ENCODE peak calls at places on chromosomes 6 and 20, in four cellular contexts. M is left lung, V is keratinocyte, Y is cardiac muscle cell. T is an unnamed sample.

GRCh38 chr6:149166747-149167146 is 150.8 kb upstream of the TAB2 start:
- DNase-seq in V (no peak), Y (peak; percentile 45), M (no peak), T (no peak)

GRCh38 chr20:53708129-53708968 is 114.7 kb upstream of the ZNF217 start:
- DNase-seq in V (no peak), Y (no peak), M (no peak), T (peak; percentile 57)

GRCh38 chr6:159217595-159218275 is 48.5 kb downstream of the FNDC1 start:
- DNase-seq in M (no peak), V (no peak), Y (peak; percentile 58), T (no peak)

GRCh38 chr20:8095648-8096572 is 36.2 kb upstream of the PLCB1 start:
- DNase-seq in Y (peak; percentile 49), M (no peak), V (no peak), T (no peak)

GRCh38 chr6:144215402-144215931 is 65.2 kb downstream of the STX11 start:
- DNase-seq in Y (peak; percentile 41), M (peak; percentile 51), V (no peak), T (no peak)

GRCh38 chr6:52603000-52603795 is 26.3 kb upstream of the TRAM2 start:
- DNase-seq in M (no peak), V (no peak), Y (peak; percentile 66), T (no peak)

GRCh38 chr6:68639211-68639610 is 4.1 kb downstream of the ADGRB3 start:
- DNase-seq in V (no peak), M (no peak), Y (no peak), T (no peak)

GRCh38 chr6:30684386-30685156 is 1.9 kb downstream of the PPP1R18 start:
- DNase-seq in V (no peak), M (peak; percentile 78), Y (peak; percentile 57), T (no peak)

GRCh38 chr6:170452767-170453545 is 100.2 kb downstream of the PSMB1 start:
- DNase-seq in Y (no peak), M (peak; percentile 6), V (no peak), T (no peak)

GRCh38 chr6:119647309-119647708 is 297.7 kb upstream of the MAN1A1 start:
- DNase-seq in V (no peak), Y (peak; percentile 40), M (no peak), T (no peak)

DNA sequence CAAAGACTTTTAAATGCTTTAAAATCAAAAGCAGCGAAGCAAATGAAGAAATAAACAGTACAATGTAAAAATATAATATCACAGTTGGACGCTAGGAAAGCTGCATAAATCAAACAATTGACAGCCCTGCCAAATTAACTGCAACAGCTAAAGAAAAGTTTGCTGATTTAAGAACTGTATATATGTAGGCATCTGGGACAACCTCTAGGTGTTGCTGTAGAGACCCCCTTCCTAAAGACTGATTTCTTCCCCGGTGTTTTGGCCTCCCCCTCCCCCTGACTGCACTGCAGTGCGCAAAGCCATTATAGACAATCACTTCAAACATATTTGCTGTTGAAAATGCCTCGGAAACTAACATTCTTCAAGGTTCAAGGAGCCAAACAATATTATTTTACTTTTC is 1.1 kb downstream of the ELOVL4 start:
- DNase-seq in Y (peak; percentile 38), V (no peak), M (no peak), T (no peak)
- TF ChIP-seq CTCF in Y (peak; percentile 51), V (peak; percentile 49), M (no peak), T (peak; percentile 33)

DNA sequence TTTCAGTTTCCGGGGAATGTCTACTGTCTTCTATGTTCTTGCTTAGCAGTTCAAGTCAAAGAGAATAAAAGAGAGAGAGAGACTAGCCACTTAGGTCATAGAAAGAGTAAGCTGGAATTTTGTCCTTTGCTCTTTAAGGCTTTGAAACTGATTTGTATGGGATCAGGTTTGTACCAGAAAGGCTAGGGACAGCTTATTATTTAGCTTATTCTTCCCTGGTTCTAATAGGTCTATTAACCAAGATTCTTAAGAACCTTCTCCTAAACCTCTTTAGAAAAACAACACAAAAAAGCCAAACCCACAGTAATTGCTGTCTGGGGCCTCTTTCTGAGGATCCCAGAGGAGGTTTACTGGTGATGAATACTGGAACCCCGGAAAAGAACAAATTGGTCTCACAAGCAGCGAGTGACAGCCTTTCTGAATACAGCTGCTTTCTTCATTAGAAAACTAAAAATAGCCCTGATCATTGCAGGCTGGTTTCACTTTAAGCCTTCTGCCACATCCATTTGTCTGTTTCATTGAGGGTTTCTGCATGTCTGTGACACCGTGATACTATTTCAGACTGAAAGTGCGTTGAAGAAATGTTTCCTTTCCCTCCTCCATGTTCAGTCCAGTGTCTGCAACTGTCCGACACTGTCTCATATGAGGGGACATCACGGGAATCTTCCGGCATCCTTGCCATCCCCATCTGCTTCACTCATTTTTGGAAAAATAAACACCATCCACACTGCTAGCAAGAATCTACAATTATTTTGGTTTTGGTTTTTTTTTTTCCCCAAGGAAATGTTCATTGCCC is 75.1 kb upstream of the ATXN1 start:
- DNase-seq in M (no peak), Y (no peak), V (no peak), T (peak; percentile 4)
- H3K36me3 ChIP-seq in M (no peaks in the 10 kb centered on the region), Y (no peaks in the 10 kb centered on the region), V (no peaks in the 10 kb centered on the region), T (no peaks in the 10 kb centered on the region)

DNA sequence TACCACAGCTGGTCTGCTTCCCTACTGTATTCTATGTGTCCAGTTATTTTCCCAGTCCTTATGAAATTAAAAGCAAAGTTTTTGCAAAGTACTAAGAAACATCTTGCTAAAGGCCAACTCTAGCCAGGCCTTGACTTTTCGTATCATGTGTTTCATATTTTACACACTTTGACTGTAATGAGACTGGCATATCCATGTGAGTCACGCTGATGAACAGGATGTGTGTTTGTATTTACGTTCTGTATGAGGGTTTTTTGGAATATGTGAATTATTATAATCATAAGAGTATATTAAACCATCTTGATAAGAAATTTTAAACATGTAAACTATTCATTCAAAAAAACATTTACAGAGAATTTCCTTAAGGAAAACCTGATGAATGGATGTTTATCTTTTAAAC is 59.7 kb downstream of the EYA4 start:
- DNase-seq in M (no peak), V (no peak), Y (no peak), T (no peak)
- H3K4me3 ChIP-seq in M (no peak overlapping the region), V (no peak overlapping the region), Y (no peak overlapping the region), T (no peak overlapping the region)

GRCh38 chr6:3211681-3212080 is 15.8 kb downstream of the TUBB2B start:
- DNase-seq in V (no peak), Y (peak; percentile 34), M (no peak), T (no peak)

GRCh38 chr6:3210024-3210610 is 17.3 kb downstream of the TUBB2B start:
- DNase-seq in Y (no peak), M (no peak), V (no peak), T (no peak)

GRCh38 chr6:3208775-3209113 is 18.7 kb downstream of the TUBB2B start:
- DNase-seq in Y (no peak), V (no peak), M (no peak), T (no peak)

GRCh38 chr6:3208096-3208774 is 19.2 kb downstream of the TUBB2B start:
- DNase-seq in M (no peak), V (no peak), Y (peak; percentile 92), T (peak; percentile 94)

GRCh38 chr6:3209114-3210023 is 18.1 kb downstream of the TUBB2B start:
- DNase-seq in Y (peak; percentile 93), M (peak; percentile 67), V (peak; percentile 95), T (peak; percentile 98)
- TF ChIP-seq CTCF in Y (peak; percentile 35), M (no peak), V (peak; percentile 44), T (peak; percentile 38)

GRCh38 chr6:40844241-40844640 is 194.8 kb downstream of the UNC5CL start:
- DNase-seq in Y (no peak), V (no peak), M (no peak), T (no peak)
- H3K36me3 ChIP-seq in Y (no peaks in the 10 kb centered on the region), V (no peaks in the 10 kb centered on the region), M (no peaks in the 10 kb centered on the region), T (no peaks in the 10 kb centered on the region)

GRCh38 chr6:33571637-33572316 is 8.3 kb downstream of the BAK1 start:
- DNase-seq in M (no peak), Y (no peak), V (no peak), T (no peak)
- H3K4me3 ChIP-seq in M (peak overlapping the region; percentile 53), Y (peak overlapping the region; percentile 41), V (peak overlapping the region; percentile 76), T (peak overlapping the region; percentile 62)

GRCh38 chr20:46194409-46194808 is 76.3 kb downstream of the CD40 start:
- DNase-seq in M (no peak), V (no peak), Y (no peak), T (no peak)
- TF ChIP-seq CTCF in M (no peak), V (no peak), Y (no peak), T (no peak)

GRCh38 chr20:10646886-10647420 is 26.8 kb downstream of the JAG1 start:
- DNase-seq in V (no peak), M (no peak), Y (no peak), T (no peak)
- H3K36me3 ChIP-seq in V (peaks cover 97% of the 10 kb centered on the region), M (peaks cover 100% of the 10 kb centered on the region), Y (peaks cover 75% of the 10 kb centered on the region), T (peaks cover 26% of the 10 kb centered on the region)

T was measured in BJ.